ENCODE peak calls at places on chromosomes 3 and 15, in four cellular contexts. One of them, this sample, is unnamed.

GRCh38 chr3:107206141-107206540 is 171.1 kb upstream of the CCDC54 start:
- DNase-seq in GM12878: no peak
- DNase-seq in K562: peak; percentile 36
- DNase-seq in HepG2: peak; percentile 32
- DNase-seq in this sample: peak; percentile 37

GRCh38 chr3:143363276-143363675 is 243.7 kb downstream of the CHST2 start:
- DNase-seq in GM12878: no peak
- DNase-seq in K562: no peak
- DNase-seq in HepG2: no peak
- DNase-seq in this sample: no peak

GRCh38 chr3:47356201-47356600 is 24.6 kb upstream of the PTPN23 start:
- DNase-seq in GM12878: no peak
- DNase-seq in K562: no peak
- DNase-seq in HepG2: no peak
- DNase-seq in this sample: no peak

GRCh38 chr3:133248389-133248788 is 151.5 kb upstream of the BFSP2 start:
- DNase-seq in GM12878: no peak
- DNase-seq in K562: no peak
- DNase-seq in HepG2: no peak
- DNase-seq in this sample: no peak

GRCh38 chr3:150443331-150443741 is 35.2 kb downstream of the TSC22D2 start:
- DNase-seq in GM12878: no peak
- DNase-seq in K562: no peak
- DNase-seq in HepG2: no peak
- DNase-seq in this sample: no peak

GRCh38 chr3:115792206-115792955 is 169.1 kb downstream of the GAP43 start:
- DNase-seq in GM12878: no peak
- DNase-seq in K562: no peak
- DNase-seq in HepG2: peak; percentile 95
- DNase-seq in this sample: no peak

GRCh38 chr15:65530318-65531111 is at the start of gene HACD3:
- DNase-seq in GM12878: peak; percentile 21
- DNase-seq in K562: peak; percentile 98
- DNase-seq in HepG2: peak; percentile 73
- DNase-seq in this sample: peak; percentile 54

GRCh38 chr3:51875501-51875900 is at the start of gene IQCF5:
- DNase-seq in GM12878: no peak
- DNase-seq in K562: no peak
- DNase-seq in HepG2: no peak
- DNase-seq in this sample: no peak

GRCh38 chr3:128492353-128493220 is at the start of gene GATA2:
- DNase-seq in GM12878: no peak
- DNase-seq in K562: peak; percentile 29
- DNase-seq in HepG2: no peak
- DNase-seq in this sample: no peak

GRCh38 chr3:128493221-128494151 is 485 bp upstream of the GATA2 start:
- DNase-seq in GM12878: no peak
- DNase-seq in K562: peak; percentile 36
- DNase-seq in HepG2: no peak
- DNase-seq in this sample: no peak

GRCh38 chr3:128490650-128491070 is 2.3 kb downstream of the GATA2 start:
- DNase-seq in GM12878: no peak
- DNase-seq in K562: no peak
- DNase-seq in HepG2: no peak
- DNase-seq in this sample: no peak

GRCh38 chr3:128491071-128491899 is 1.7 kb downstream of the GATA2 start:
- DNase-seq in GM12878: no peak
- DNase-seq in K562: no peak
- DNase-seq in HepG2: no peak
- DNase-seq in this sample: no peak

GRCh38 chr3:128491900-128492352 is 1.1 kb downstream of the GATA2 start:
- DNase-seq in GM12878: no peak
- DNase-seq in K562: no peak
- DNase-seq in HepG2: no peak
- DNase-seq in this sample: no peak
- TF ChIP-seq EZH2 in GM12878: peak; percentile 92
- TF ChIP-seq EZH2 in K562: no peak
- TF ChIP-seq EZH2 in HepG2: no peak
- TF ChIP-seq EZH2 in this sample: no peak

DNA sequence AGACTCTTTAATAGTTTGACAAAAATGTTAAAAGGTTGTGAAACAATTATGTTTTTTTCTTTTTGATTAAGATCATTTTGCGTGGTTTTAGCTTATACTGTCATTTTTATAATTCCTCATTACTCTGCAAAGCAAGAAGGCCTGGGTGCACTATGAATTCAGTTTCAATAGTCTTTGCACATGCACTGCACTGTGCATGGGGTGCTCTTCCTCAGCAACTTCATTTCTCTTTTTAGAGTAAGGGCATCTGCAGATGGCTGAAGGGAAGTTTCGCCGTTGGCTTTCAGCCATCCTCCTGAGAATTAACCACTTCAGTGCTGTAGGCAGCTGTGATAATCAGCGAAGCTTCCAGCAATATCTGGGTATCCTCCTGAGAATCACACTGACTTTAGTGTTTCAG is 284.8 kb downstream of the GBE1 start:
- DNase-seq in GM12878: no peak
- DNase-seq in K562: no peak
- DNase-seq in HepG2: no peak
- DNase-seq in this sample: no peak
- TF ChIP-seq ZBTB33 in GM12878: no peak
- TF ChIP-seq ZBTB33 in K562: no peak
- TF ChIP-seq ZBTB33 in HepG2: no peak
- TF ChIP-seq ZBTB33 in this sample: no peak

GRCh38 chr15:75203017-75203907 is 1.6 kb downstream of the C15orf39 start:
- DNase-seq in GM12878: no peak
- DNase-seq in K562: no peak
- DNase-seq in HepG2: no peak
- DNase-seq in this sample: no peak
- TF ChIP-seq EZH2 in GM12878: no peak
- TF ChIP-seq EZH2 in K562: no peak
- TF ChIP-seq EZH2 in HepG2: no peak
- TF ChIP-seq EZH2 in this sample: no peak

GRCh38 chr15:93331545-93332117 is 242.6 kb upstream of the RGMA start:
- DNase-seq in GM12878: no peak
- DNase-seq in K562: no peak
- DNase-seq in HepG2: no peak
- DNase-seq in this sample: no peak
- TF ChIP-seq ZBTB33 in GM12878: no peak
- TF ChIP-seq ZBTB33 in K562: no peak
- TF ChIP-seq ZBTB33 in HepG2: no peak
- TF ChIP-seq ZBTB33 in this sample: no peak

DNA sequence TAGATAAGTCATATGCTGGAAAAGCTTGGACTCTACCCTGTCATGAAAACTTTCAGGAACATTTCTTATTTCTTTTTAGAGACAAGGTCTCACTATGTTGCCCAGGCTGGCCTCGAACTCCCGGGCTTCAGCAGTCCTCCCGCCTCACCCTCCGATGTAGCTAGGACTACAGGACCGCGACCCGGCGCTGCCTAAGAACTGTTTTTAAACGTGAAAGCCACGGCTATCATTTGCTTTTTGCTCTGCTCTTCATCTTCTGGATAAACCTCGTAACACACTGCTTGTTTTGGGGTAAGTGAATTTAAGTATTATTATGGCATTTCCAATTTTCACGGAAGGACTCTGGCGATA is 14.3 kb upstream of the CCNL1 start:
- DNase-seq in GM12878: no peak
- DNase-seq in K562: no peak
- DNase-seq in HepG2: no peak
- DNase-seq in this sample: no peak
- TF ChIP-seq EZH2 in GM12878: no peak
- TF ChIP-seq EZH2 in K562: no peak
- TF ChIP-seq EZH2 in HepG2: no peak
- TF ChIP-seq EZH2 in this sample: no peak

GRCh38 chr15:43748376-43748775 is 2.1 kb downstream of the PDIA3 start:
- DNase-seq in GM12878: no peak
- DNase-seq in K562: no peak
- DNase-seq in HepG2: no peak
- DNase-seq in this sample: no peak
- TF ChIP-seq ZBTB33 in GM12878: no peak
- TF ChIP-seq ZBTB33 in K562: no peak
- TF ChIP-seq ZBTB33 in HepG2: no peak
- TF ChIP-seq ZBTB33 in this sample: no peak

GRCh38 chr3:184604956-184605290 is 43.3 kb downstream of the EPHB3 start:
- DNase-seq in GM12878: no peak
- DNase-seq in K562: no peak
- DNase-seq in HepG2: no peak
- DNase-seq in this sample: no peak

GRCh38 chr3:184602406-184603155 is 41.0 kb downstream of the EPHB3 start:
- DNase-seq in GM12878: no peak
- DNase-seq in K562: no peak
- DNase-seq in HepG2: no peak
- DNase-seq in this sample: no peak

GRCh38 chr3:184601576-184602405 is 40.2 kb downstream of the EPHB3 start:
- DNase-seq in GM12878: no peak
- DNase-seq in K562: no peak
- DNase-seq in HepG2: no peak
- DNase-seq in this sample: no peak

GRCh38 chr3:184603156-184604030 is 41.8 kb downstream of the EPHB3 start:
- DNase-seq in GM12878: no peak
- DNase-seq in K562: no peak
- DNase-seq in HepG2: no peak
- DNase-seq in this sample: no peak

DNA sequence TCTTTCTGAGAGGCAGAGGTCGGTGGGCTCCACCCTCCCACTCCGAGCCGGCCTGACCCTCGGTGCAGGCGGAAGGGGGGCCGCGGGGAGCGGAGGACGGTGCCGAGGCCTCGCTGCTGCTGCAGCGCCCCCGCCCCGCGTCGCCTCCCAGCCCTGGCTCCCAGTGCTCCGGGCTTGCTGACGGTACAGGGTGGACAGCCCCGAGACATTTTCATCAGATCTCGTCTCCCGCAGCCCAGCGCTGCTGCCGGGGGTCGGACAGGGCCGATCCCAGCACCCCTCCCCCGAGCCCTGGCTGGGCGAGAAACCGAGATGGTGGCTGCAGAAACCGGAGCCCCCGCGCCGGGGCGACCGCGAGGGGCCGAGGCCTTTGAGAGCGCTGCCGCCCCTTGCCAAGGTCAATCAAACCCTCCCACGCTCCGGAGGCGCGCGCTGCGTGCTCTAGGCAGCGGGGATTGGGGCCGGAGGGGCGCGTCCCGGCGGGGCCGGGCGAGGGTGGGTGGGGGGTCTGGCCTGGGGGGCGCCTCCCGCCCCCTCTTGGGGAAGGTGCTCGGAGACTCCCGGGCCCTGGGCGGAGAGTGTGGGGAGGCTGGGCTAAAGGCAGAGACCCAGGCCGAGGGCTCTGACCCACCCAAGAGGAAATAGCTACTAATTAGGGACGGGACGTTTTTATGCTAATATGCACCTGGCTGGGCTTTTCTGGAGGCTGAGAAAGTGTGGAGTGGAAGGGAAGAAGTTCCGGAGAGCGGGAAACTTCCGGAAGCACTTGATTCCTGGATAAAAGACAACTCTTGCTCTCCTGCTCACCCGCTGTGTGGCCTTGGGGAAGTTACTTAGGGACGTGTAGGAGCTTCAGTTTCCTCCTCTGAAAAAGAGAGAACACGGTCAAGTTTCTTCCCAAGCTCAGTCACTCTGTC is 42.7 kb downstream of the EPHB3 start:
- DNase-seq in GM12878: no peak
- DNase-seq in K562: peak; percentile 50
- DNase-seq in HepG2: no peak
- DNase-seq in this sample: no peak
- TF ChIP-seq EZH2 in GM12878: no peak
- TF ChIP-seq EZH2 in K562: peak; percentile 89
- TF ChIP-seq EZH2 in HepG2: no peak
- TF ChIP-seq EZH2 in this sample: no peak

DNA sequence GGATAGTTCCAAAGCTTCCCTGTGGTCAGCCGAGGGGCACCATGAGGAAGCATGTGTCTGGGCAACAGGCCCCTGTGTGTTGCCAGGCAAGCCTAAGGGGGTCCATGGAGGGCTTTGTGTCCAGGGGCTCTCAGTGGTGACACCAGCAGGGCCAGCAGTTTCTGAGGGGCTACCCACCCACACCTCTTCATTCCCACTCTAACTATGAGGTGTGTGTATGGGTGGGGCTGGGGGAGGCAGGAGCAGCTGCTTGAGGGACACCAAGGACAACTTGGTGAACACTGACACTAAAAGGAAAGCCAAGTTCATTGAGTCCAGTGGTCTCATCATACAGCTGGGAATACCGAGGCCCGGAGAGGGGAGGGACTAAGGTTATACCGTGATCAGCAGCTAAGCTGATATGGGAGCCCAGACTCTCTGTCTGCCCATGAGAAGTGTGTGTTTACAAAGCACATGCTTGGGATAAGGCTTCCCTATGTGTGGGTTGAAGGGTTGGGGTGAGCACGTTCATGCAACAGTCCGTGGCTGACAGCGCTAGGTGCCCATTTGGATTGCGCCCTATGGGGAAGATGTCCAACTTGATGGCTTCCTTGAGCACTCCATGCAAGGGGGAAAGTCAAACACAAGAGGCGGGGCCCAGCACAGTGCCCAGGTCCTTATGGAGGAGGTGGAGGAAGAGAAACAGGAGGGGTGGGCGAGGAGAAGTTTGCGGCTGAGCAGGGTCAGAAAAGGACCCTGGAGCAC is 34.8 kb upstream of the CHRNB4 start:
- DNase-seq in GM12878: no peak
- DNase-seq in K562: no peak
- DNase-seq in HepG2: no peak
- DNase-seq in this sample: no peak
- TF ChIP-seq ZBTB33 in GM12878: no peak
- TF ChIP-seq ZBTB33 in K562: no peak
- TF ChIP-seq ZBTB33 in HepG2: no peak
- TF ChIP-seq ZBTB33 in this sample: no peak

DNA sequence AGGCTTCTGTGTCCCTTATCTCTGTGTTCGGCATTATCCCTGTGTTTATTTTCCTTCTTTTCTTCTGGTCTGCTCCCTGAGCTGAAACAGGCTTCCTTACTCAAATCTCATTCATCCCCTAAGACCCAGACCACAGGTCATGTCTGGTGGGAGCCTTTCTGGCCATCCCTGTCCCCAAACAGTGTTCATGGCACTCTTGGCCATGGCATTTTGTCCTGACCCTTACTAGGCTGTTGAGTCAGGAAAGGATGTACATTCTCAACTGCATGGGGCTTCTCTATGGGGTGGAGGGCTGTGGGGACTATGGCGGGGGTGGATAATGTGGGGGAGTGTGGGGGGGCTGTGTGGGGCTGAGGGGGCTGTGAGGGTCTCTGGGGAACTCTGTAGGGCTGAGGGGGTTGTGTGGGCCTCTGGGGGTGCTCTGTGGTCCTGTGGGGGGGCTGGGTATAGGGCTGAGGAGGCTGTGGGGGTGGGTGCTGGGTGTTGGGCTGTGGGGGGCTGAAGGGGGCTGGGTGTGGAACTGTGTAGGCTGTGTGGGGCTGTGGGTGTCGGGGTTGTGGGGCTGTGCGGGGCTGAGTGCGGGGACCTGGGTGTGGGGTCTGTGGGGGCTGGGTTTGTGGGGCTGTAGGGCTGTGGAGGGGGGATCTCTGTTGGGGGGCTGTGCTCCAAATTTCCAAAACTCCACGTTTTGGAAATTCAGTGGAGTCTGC is 64.3 kb downstream of the KLF13 start:
- DNase-seq in GM12878: no peak
- DNase-seq in K562: no peak
- DNase-seq in HepG2: no peak
- DNase-seq in this sample: no peak
- TF ChIP-seq EZH2 in GM12878: no peak
- TF ChIP-seq EZH2 in K562: no peak
- TF ChIP-seq EZH2 in HepG2: no peak
- TF ChIP-seq EZH2 in this sample: no peak

GRCh38 chr3:14274999-14275961 is 96.7 kb downstream of the LSM3 start:
- DNase-seq in GM12878: no peak
- DNase-seq in K562: peak; percentile 78
- DNase-seq in HepG2: peak; percentile 32
- DNase-seq in this sample: peak; percentile 16
- TF ChIP-seq ZBTB33 in GM12878: no peak
- TF ChIP-seq ZBTB33 in K562: no peak
- TF ChIP-seq ZBTB33 in HepG2: no peak
- TF ChIP-seq ZBTB33 in this sample: no peak